ENCODE peak calls at places on chromosomes 12 and 14, in six cellular contexts. One of them, this sample, is unnamed.

GRCh38 chr12:7460375-7461259 is 16.7 kb upstream of the CD163L1 start:
- DNase-seq in IMR-90: peak
- DNase-seq in H9: peak
- DNase-seq in neuronal stem cell: peak
- DNase-seq in mesenchymal stem cell: peak
- DNase-seq in H1: peak
- DNase-seq in this sample: peak

GRCh38 chr12:1083888-1084262 is 92.9 kb downstream of the ERC1 start:
- DNase-seq in IMR-90: peak
- DNase-seq in H9: no peak
- DNase-seq in neuronal stem cell: no peak
- DNase-seq in mesenchymal stem cell: peak
- DNase-seq in H1: no peak
- DNase-seq in this sample: peak

GRCh38 chr12:124592050-124592449 is 24.6 kb upstream of the NCOR2 start:
- DNase-seq in IMR-90: peak
- DNase-seq in H9: no peak
- DNase-seq in neuronal stem cell: no peak
- DNase-seq in mesenchymal stem cell: peak
- DNase-seq in H1: no peak
- DNase-seq in this sample: peak

GRCh38 chr12:13981296-13981962 is at the start of gene GRIN2B:
- DNase-seq in IMR-90: no peak
- DNase-seq in H9: peak
- DNase-seq in neuronal stem cell: no peak
- DNase-seq in mesenchymal stem cell: no peak
- DNase-seq in H1: peak
- DNase-seq in this sample: no peak

GRCh38 chr12:50251619-50252300 is 31.6 kb downstream of the LIMA1 start:
- DNase-seq in IMR-90: peak
- DNase-seq in H9: no peak
- DNase-seq in neuronal stem cell: no peak
- DNase-seq in mesenchymal stem cell: peak
- DNase-seq in H1: no peak
- DNase-seq in this sample: peak

GRCh38 chr12:40559865-40560264 is 132.4 kb upstream of the CNTN1 start:
- DNase-seq in IMR-90: no peak
- DNase-seq in H9: no peak
- DNase-seq in neuronal stem cell: no peak
- DNase-seq in mesenchymal stem cell: no peak
- DNase-seq in H1: no peak
- DNase-seq in this sample: no peak

GRCh38 chr12:124567035-124567672 is at the start of gene NCOR2:
- DNase-seq in IMR-90: no peak
- DNase-seq in H9: no peak
- DNase-seq in neuronal stem cell: no peak
- DNase-seq in mesenchymal stem cell: no peak
- DNase-seq in H1: peak
- DNase-seq in this sample: peak

GRCh38 chr12:112527501-112527900 is 108.8 kb downstream of the PTPN11 start:
- DNase-seq in IMR-90: no peak
- DNase-seq in H9: no peak
- DNase-seq in neuronal stem cell: no peak
- DNase-seq in mesenchymal stem cell: no peak
- DNase-seq in H1: no peak
- DNase-seq in this sample: no peak

GRCh38 chr12:26224657-26225056 is 29.3 kb downstream of the SSPN start:
- DNase-seq in IMR-90: no peak
- DNase-seq in H9: no peak
- DNase-seq in neuronal stem cell: no peak
- DNase-seq in mesenchymal stem cell: no peak
- DNase-seq in H1: no peak
- DNase-seq in this sample: no peak

GRCh38 chr12:88418856-88419497 is 161.3 kb downstream of the KITLG start:
- DNase-seq in IMR-90: peak
- DNase-seq in H9: no peak
- DNase-seq in neuronal stem cell: no peak
- DNase-seq in mesenchymal stem cell: peak
- DNase-seq in H1: no peak
- DNase-seq in this sample: no peak

GRCh38 chr14:88210426-88210825 is 112.6 kb downstream of the KCNK10 start:
- DNase-seq in IMR-90: no peak
- DNase-seq in H9: no peak
- DNase-seq in neuronal stem cell: no peak
- DNase-seq in mesenchymal stem cell: no peak
- DNase-seq in H1: no peak
- DNase-seq in this sample: no peak

GRCh38 chr14:69049675-69050074 is 70.6 kb upstream of the ACTN1 start:
- DNase-seq in IMR-90: peak
- DNase-seq in H9: no peak
- DNase-seq in neuronal stem cell: no peak
- DNase-seq in mesenchymal stem cell: peak
- DNase-seq in H1: no peak
- DNase-seq in this sample: peak

GRCh38 chr12:121023799-121024198 is 7.5 kb upstream of the C12orf43 start:
- DNase-seq in IMR-90: no peak
- DNase-seq in H9: no peak
- DNase-seq in neuronal stem cell: no peak
- DNase-seq in mesenchymal stem cell: no peak
- DNase-seq in H1: no peak
- DNase-seq in this sample: no peak

GRCh38 chr12:41336041-41336552 is 148.0 kb downstream of the PDZRN4 start:
- DNase-seq in IMR-90: no peak
- DNase-seq in H9: no peak
- DNase-seq in neuronal stem cell: no peak
- DNase-seq in mesenchymal stem cell: no peak
- DNase-seq in H1: no peak
- DNase-seq in this sample: no peak

GRCh38 chr14:97218713-97219355 is 421.7 kb downstream of the VRK1 start:
- DNase-seq in IMR-90: no peak
- DNase-seq in H9: peak
- DNase-seq in neuronal stem cell: peak
- DNase-seq in mesenchymal stem cell: no peak
- DNase-seq in H1: peak
- DNase-seq in this sample: no peak

GRCh38 chr12:59626382-59626781 is 30.6 kb downstream of the SLC16A7 start:
- DNase-seq in IMR-90: peak
- DNase-seq in H9: no peak
- DNase-seq in neuronal stem cell: no peak
- DNase-seq in mesenchymal stem cell: peak
- DNase-seq in H1: no peak
- DNase-seq in this sample: peak

GRCh38 chr14:65200454-65200853 is 98.1 kb upstream of the MAX start:
- DNase-seq in IMR-90: no peak
- DNase-seq in H9: no peak
- DNase-seq in neuronal stem cell: no peak
- DNase-seq in mesenchymal stem cell: no peak
- DNase-seq in H1: no peak
- DNase-seq in this sample: no peak

GRCh38 chr14:29927596-29928341 is at the start of gene PRKD1:
- DNase-seq in IMR-90: peak
- DNase-seq in H9: peak
- DNase-seq in neuronal stem cell: peak
- DNase-seq in mesenchymal stem cell: peak
- DNase-seq in H1: peak
- DNase-seq in this sample: peak

GRCh38 chr14:67487937-67488893 is at the start of gene TMEM229B:
- DNase-seq in IMR-90: no peak
- DNase-seq in H9: no peak
- DNase-seq in neuronal stem cell: no peak
- DNase-seq in mesenchymal stem cell: peak
- DNase-seq in H1: no peak
- DNase-seq in this sample: no peak

GRCh38 chr14:99971087-99971928 is 93.9 kb upstream of the EVL start:
- DNase-seq in IMR-90: peak
- DNase-seq in H9: peak
- DNase-seq in neuronal stem cell: peak
- DNase-seq in mesenchymal stem cell: peak
- DNase-seq in H1: peak
- DNase-seq in this sample: peak

GRCh38 chr12:1583421-1584078 is 10.8 kb downstream of the FBXL14 start:
- DNase-seq in IMR-90: peak
- DNase-seq in H9: peak
- DNase-seq in neuronal stem cell: peak
- DNase-seq in mesenchymal stem cell: peak
- DNase-seq in H1: peak
- DNase-seq in this sample: peak

GRCh38 chr12:114405449-114406271 is at the start of gene TBX5:
- DNase-seq in IMR-90: peak
- DNase-seq in H9: peak
- DNase-seq in neuronal stem cell: peak
- DNase-seq in mesenchymal stem cell: no peak
- DNase-seq in H1: no peak
- DNase-seq in this sample: no peak

DNA sequence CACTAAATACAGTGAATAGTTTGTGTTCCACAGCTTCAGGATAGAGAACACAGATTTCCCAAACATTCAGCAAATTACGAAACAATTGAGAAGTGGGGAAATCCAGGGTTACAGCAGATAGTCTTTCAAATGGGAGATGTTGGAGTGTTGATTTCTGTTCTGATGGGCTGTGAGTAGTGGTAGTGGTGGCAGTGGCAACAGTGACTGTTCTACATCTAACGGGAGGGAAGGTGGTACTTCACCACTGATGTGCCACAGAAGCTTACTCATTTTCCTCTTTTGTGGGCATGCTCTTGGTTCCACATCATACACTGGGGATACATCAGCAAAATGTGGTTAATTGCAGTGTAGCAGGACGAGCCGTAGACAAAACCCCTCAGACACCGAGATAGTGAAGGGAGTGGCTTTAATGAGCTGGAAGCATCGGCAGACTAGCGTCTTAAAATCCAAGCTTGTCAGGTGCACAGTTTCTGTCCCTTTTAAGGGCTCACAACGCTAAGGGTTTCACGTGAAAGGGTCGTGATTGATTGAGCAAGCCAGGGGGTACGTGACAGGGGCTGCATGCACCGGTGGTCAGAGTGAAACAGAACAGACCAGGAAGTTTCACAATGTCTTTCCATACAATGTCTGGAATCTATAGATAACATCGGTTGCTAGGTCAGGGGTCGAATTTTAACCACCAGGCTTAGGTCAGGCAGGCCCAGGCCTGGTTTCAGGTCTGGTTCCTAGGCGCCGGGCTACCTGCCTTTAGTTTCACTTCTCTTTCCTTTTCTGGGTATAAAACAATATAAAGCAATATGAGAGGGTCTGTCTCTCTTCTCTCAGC is 330.6 kb upstream of the FBXO33 start:
- DNase-seq in IMR-90: no peak
- DNase-seq in H9: no peak
- DNase-seq in neuronal stem cell: no peak
- DNase-seq in mesenchymal stem cell: peak
- DNase-seq in H1: no peak
- DNase-seq in this sample: peak
- H2BK5ac ChIP-seq in IMR-90: no peak
- H2BK5ac ChIP-seq in H9: no peak
- H2BK5ac ChIP-seq in neuronal stem cell: no peak
- H2BK5ac ChIP-seq in mesenchymal stem cell: no peak
- H2BK5ac ChIP-seq in H1: no peak
- H2BK5ac ChIP-seq in this sample: peak

DNA sequence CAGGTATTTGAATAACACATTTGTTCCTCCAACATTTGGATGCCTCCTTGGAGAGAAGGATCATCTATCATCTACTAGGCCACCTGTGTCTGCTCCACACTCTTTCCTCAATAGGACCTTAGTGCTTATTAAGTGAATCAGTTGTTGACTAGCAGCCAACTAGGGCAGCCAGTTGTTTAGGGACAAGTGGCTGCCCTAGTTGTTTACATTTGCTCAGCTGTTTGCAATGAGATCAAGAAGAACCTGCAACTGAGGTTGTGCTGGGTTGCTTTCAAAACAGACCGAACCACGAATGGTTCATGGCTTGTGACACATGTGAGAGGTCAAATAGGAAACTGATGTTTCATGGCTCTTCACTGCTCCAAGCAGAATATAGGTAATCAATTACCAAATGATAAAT is 53.8 kb downstream of the TMCC3 start:
- DNase-seq in IMR-90: peak
- DNase-seq in H9: no peak
- DNase-seq in neuronal stem cell: no peak
- DNase-seq in mesenchymal stem cell: peak
- DNase-seq in H1: no peak
- DNase-seq in this sample: no peak
- H4K91ac ChIP-seq in IMR-90: no peak
- H4K91ac ChIP-seq in H9: no peak
- H4K91ac ChIP-seq in neuronal stem cell: no peak
- H4K91ac ChIP-seq in mesenchymal stem cell: no peak
- H4K91ac ChIP-seq in H1: no peak
- H4K91ac ChIP-seq in this sample: no peak

DNA sequence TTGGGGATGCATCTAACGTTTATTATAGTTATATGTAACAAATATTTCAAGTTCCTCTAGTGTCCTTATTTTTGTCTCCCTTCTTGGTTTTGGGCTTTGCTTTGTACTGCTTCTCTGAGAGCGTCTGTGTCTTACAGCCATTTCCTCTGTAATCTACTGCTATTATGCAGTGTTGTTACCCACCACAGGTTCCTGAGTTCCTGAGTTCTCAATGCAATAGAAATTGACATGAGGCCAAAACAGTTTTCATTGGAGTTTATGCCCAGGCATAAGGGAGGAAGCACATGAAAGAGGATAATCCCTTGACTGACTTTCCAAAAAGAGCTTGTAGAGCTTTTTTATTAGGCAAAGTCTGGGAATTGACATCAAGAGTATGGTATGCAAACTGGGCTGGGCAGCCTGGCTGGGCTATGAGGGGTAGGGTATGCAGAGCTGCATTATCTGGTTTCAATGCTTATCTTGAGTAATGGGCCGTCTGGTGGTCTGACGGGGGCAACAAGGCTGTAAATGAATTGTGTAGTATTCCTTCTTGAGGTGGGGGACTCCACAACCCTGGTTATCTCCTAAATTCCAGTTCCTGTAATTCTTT is 722.5 kb upstream of the ATXN7L3B start:
- DNase-seq in IMR-90: no peak
- DNase-seq in H9: no peak
- DNase-seq in neuronal stem cell: no peak
- DNase-seq in mesenchymal stem cell: no peak
- DNase-seq in H1: no peak
- DNase-seq in this sample: no peak
- H2BK5ac ChIP-seq in IMR-90: no peak
- H2BK5ac ChIP-seq in H9: no peak
- H2BK5ac ChIP-seq in neuronal stem cell: no peak
- H2BK5ac ChIP-seq in mesenchymal stem cell: no peak
- H2BK5ac ChIP-seq in H1: no peak
- H2BK5ac ChIP-seq in this sample: no peak

DNA sequence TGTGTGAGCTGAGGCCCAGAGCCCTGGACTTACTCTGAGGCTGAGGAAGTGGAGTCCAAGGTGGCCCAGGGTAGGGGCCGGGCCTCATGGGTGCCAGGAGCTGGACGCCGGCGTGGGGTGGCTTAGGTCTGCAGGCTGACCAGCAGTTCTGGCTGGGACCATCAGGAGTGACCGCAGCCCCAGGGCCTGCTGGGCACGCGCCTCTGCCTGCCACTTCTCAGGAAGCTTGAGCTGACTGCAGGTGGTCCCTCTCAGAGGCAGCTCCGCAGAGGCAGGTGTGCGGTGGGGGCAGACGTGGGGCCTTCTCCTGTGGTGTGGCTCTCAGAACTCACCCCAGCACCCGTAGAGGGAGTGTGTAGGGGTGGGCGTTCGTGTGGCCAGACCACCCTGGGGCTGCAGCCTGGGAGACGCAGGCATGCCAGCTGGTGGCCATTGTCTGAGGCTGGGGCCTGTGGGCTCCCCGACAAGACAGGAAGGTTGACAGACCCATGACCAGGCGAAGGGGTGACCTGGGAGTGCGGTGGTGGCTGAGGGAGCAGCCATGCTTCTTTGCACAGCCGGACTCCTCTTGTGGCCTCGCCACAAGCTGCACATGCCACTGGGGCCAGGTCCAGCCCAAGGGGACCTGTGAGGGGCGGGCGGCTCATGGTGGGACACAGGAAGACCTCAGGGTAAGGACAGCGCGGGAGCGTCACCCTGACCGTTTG is 40.0 kb upstream of the TEX22 start:
- DNase-seq in IMR-90: no peak
- DNase-seq in H9: no peak
- DNase-seq in neuronal stem cell: no peak
- DNase-seq in mesenchymal stem cell: no peak
- DNase-seq in H1: no peak
- DNase-seq in this sample: no peak
- H4K91ac ChIP-seq in IMR-90: no peak
- H4K91ac ChIP-seq in H9: no peak
- H4K91ac ChIP-seq in neuronal stem cell: no peak
- H4K91ac ChIP-seq in mesenchymal stem cell: no peak
- H4K91ac ChIP-seq in H1: no peak
- H4K91ac ChIP-seq in this sample: no peak

This sample was measured in trophoblast cell.